ENCODE peak calls at places on chromosomes 1 and 21, in ten cellular contexts. One of them, this sample, is unnamed.

GRCh38 chr21:38170705-38171682 is 85.8 kb upstream of the KCNJ15 start:
- DNase-seq in A549: peak; percentile 33
- DNase-seq in adrenal gland: peak; percentile 36
- DNase-seq in GM23338: peak; percentile 16
- DNase-seq in right atrium auricular region: no peak
- DNase-seq in esophagus muscularis mucosa: no peak
- DNase-seq in pancreas: no peak
- DNase-seq in mucosa of descending colon: no peak
- DNase-seq in left ventricle myocardium inferior: no peak
- DNase-seq in uterus: no peak
- DNase-seq in this sample: no peak

GRCh38 chr1:6414881-6415280 is 4.8 kb downstream of the HES2 start:
- DNase-seq in uterus: no peak
- DNase-seq in A549: no peak
- DNase-seq in left ventricle myocardium inferior: no peak
- DNase-seq in esophagus muscularis mucosa: no peak
- DNase-seq in pancreas: no peak
- DNase-seq in adrenal gland: no peak
- DNase-seq in GM23338: no peak
- DNase-seq in right atrium auricular region: no peak
- DNase-seq in mucosa of descending colon: no peak
- DNase-seq in this sample: no peak

GRCh38 chr1:164617607-164618564 is 58.9 kb downstream of the PBX1 start:
- DNase-seq in esophagus muscularis mucosa: no peak
- DNase-seq in uterus: no peak
- DNase-seq in mucosa of descending colon: peak; percentile 72
- DNase-seq in pancreas: no peak
- DNase-seq in left ventricle myocardium inferior: no peak
- DNase-seq in A549: peak; percentile 51
- DNase-seq in right atrium auricular region: no peak
- DNase-seq in adrenal gland: no peak
- DNase-seq in GM23338: peak; percentile 84
- DNase-seq in this sample: no peak

GRCh38 chr1:179141592-179142244 is 59.8 kb downstream of the TOR3A start:
- DNase-seq in left ventricle myocardium inferior: no peak
- DNase-seq in esophagus muscularis mucosa: no peak
- DNase-seq in uterus: no peak
- DNase-seq in GM23338: no peak
- DNase-seq in mucosa of descending colon: no peak
- DNase-seq in pancreas: no peak
- DNase-seq in A549: peak; percentile 26
- DNase-seq in right atrium auricular region: no peak
- DNase-seq in adrenal gland: no peak
- DNase-seq in this sample: no peak

GRCh38 chr1:89821322-89822108 is 683 bp downstream of the LRRC8D start:
- DNase-seq in mucosa of descending colon: peak; percentile 73
- DNase-seq in uterus: no peak
- DNase-seq in right atrium auricular region: no peak
- DNase-seq in GM23338: peak; percentile 84
- DNase-seq in adrenal gland: peak; percentile 38
- DNase-seq in esophagus muscularis mucosa: no peak
- DNase-seq in left ventricle myocardium inferior: peak; percentile 51
- DNase-seq in A549: peak; percentile 49
- DNase-seq in pancreas: peak; percentile 49
- DNase-seq in this sample: peak; percentile 23

GRCh38 chr21:29077651-29078090 is 4.2 kb upstream of the CCT8 start:
- DNase-seq in right atrium auricular region: no peak
- DNase-seq in mucosa of descending colon: peak; percentile 31
- DNase-seq in pancreas: no peak
- DNase-seq in adrenal gland: peak; percentile 41
- DNase-seq in esophagus muscularis mucosa: no peak
- DNase-seq in A549: peak; percentile 65
- DNase-seq in uterus: no peak
- DNase-seq in left ventricle myocardium inferior: no peak
- DNase-seq in GM23338: peak; percentile 54
- DNase-seq in this sample: no peak

GRCh38 chr1:156600733-156601121 is 552 bp downstream of the GPATCH4 start:
- DNase-seq in GM23338: peak; percentile 19
- DNase-seq in mucosa of descending colon: no peak
- DNase-seq in adrenal gland: no peak
- DNase-seq in right atrium auricular region: no peak
- DNase-seq in left ventricle myocardium inferior: no peak
- DNase-seq in pancreas: no peak
- DNase-seq in esophagus muscularis mucosa: no peak
- DNase-seq in uterus: no peak
- DNase-seq in A549: no peak
- DNase-seq in this sample: no peak

GRCh38 chr1:210709694-210710093 is 381.0 kb downstream of the HHAT start:
- DNase-seq in left ventricle myocardium inferior: no peak
- DNase-seq in esophagus muscularis mucosa: no peak
- DNase-seq in pancreas: no peak
- DNase-seq in mucosa of descending colon: no peak
- DNase-seq in adrenal gland: no peak
- DNase-seq in right atrium auricular region: no peak
- DNase-seq in uterus: no peak
- DNase-seq in GM23338: no peak
- DNase-seq in A549: no peak
- DNase-seq in this sample: no peak

GRCh38 chr1:40766560-40766959 is 17.0 kb upstream of the KCNQ4 start:
- DNase-seq in left ventricle myocardium inferior: no peak
- DNase-seq in esophagus muscularis mucosa: no peak
- DNase-seq in adrenal gland: no peak
- DNase-seq in GM23338: no peak
- DNase-seq in A549: no peak
- DNase-seq in mucosa of descending colon: no peak
- DNase-seq in pancreas: no peak
- DNase-seq in right atrium auricular region: no peak
- DNase-seq in uterus: no peak
- DNase-seq in this sample: no peak

GRCh38 chr1:220843481-220844011 is 35.7 kb upstream of the HLX start:
- DNase-seq in pancreas: no peak
- DNase-seq in A549: no peak
- DNase-seq in mucosa of descending colon: peak; percentile 30
- DNase-seq in right atrium auricular region: peak; percentile 82
- DNase-seq in uterus: peak; percentile 51
- DNase-seq in esophagus muscularis mucosa: no peak
- DNase-seq in left ventricle myocardium inferior: peak; percentile 32
- DNase-seq in GM23338: no peak
- DNase-seq in adrenal gland: peak; percentile 26
- DNase-seq in this sample: peak; percentile 36

GRCh38 chr21:45983981-45984551 is 2.5 kb downstream of the COL6A1 start:
- DNase-seq in left ventricle myocardium inferior: peak; percentile 68
- DNase-seq in pancreas: no peak
- DNase-seq in adrenal gland: no peak
- DNase-seq in esophagus muscularis mucosa: no peak
- DNase-seq in right atrium auricular region: peak; percentile 83
- DNase-seq in uterus: peak; percentile 61
- DNase-seq in GM23338: no peak
- DNase-seq in mucosa of descending colon: peak; percentile 26
- DNase-seq in A549: no peak
- DNase-seq in this sample: peak; percentile 61

GRCh38 chr1:229884765-229885164 is 182.3 kb upstream of the GALNT2 start:
- DNase-seq in mucosa of descending colon: no peak
- DNase-seq in GM23338: no peak
- DNase-seq in adrenal gland: no peak
- DNase-seq in left ventricle myocardium inferior: no peak
- DNase-seq in pancreas: peak; percentile 90
- DNase-seq in esophagus muscularis mucosa: peak; percentile 74
- DNase-seq in uterus: no peak
- DNase-seq in A549: no peak
- DNase-seq in right atrium auricular region: peak; percentile 58
- DNase-seq in this sample: no peak

GRCh38 chr1:241408170-241408569 is 51.2 kb upstream of the RGS7 start:
- DNase-seq in mucosa of descending colon: no peak
- DNase-seq in pancreas: no peak
- DNase-seq in GM23338: peak; percentile 23
- DNase-seq in left ventricle myocardium inferior: no peak
- DNase-seq in A549: no peak
- DNase-seq in right atrium auricular region: no peak
- DNase-seq in uterus: no peak
- DNase-seq in adrenal gland: no peak
- DNase-seq in esophagus muscularis mucosa: no peak
- DNase-seq in this sample: no peak

GRCh38 chr1:44619261-44619900 is 54.9 kb downstream of the TMEM53 start:
- DNase-seq in GM23338: no peak
- DNase-seq in pancreas: no peak
- DNase-seq in mucosa of descending colon: no peak
- DNase-seq in esophagus muscularis mucosa: no peak
- DNase-seq in uterus: peak; percentile 78
- DNase-seq in A549: no peak
- DNase-seq in left ventricle myocardium inferior: no peak
- DNase-seq in right atrium auricular region: no peak
- DNase-seq in adrenal gland: no peak
- DNase-seq in this sample: no peak

GRCh38 chr1:234611153-234611798 is 1.3 kb upstream of the IRF2BP2 start:
- DNase-seq in A549: peak; percentile 92
- DNase-seq in left ventricle myocardium inferior: no peak
- DNase-seq in GM23338: peak; percentile 92
- DNase-seq in mucosa of descending colon: peak; percentile 87
- DNase-seq in pancreas: no peak
- DNase-seq in adrenal gland: no peak
- DNase-seq in uterus: peak; percentile 63
- DNase-seq in esophagus muscularis mucosa: no peak
- DNase-seq in right atrium auricular region: no peak
- DNase-seq in this sample: peak; percentile 63

GRCh38 chr1:117622726-117623125 is 16.9 kb downstream of the TENT5C start:
- DNase-seq in left ventricle myocardium inferior: no peak
- DNase-seq in uterus: no peak
- DNase-seq in right atrium auricular region: no peak
- DNase-seq in pancreas: no peak
- DNase-seq in esophagus muscularis mucosa: no peak
- DNase-seq in adrenal gland: no peak
- DNase-seq in GM23338: no peak
- DNase-seq in mucosa of descending colon: no peak
- DNase-seq in A549: no peak
- DNase-seq in this sample: no peak

GRCh38 chr1:117623141-117623540 is 17.3 kb downstream of the TENT5C start:
- DNase-seq in left ventricle myocardium inferior: no peak
- DNase-seq in right atrium auricular region: no peak
- DNase-seq in uterus: no peak
- DNase-seq in pancreas: no peak
- DNase-seq in GM23338: no peak
- DNase-seq in adrenal gland: no peak
- DNase-seq in A549: no peak
- DNase-seq in esophagus muscularis mucosa: no peak
- DNase-seq in mucosa of descending colon: no peak
- DNase-seq in this sample: no peak

GRCh38 chr1:117621316-117621715 is 15.5 kb downstream of the TENT5C start:
- DNase-seq in pancreas: no peak
- DNase-seq in GM23338: no peak
- DNase-seq in esophagus muscularis mucosa: no peak
- DNase-seq in A549: no peak
- DNase-seq in adrenal gland: no peak
- DNase-seq in uterus: no peak
- DNase-seq in left ventricle myocardium inferior: no peak
- DNase-seq in right atrium auricular region: no peak
- DNase-seq in mucosa of descending colon: no peak
- DNase-seq in this sample: no peak

GRCh38 chr1:117618450-117619122 is 12.7 kb downstream of the TENT5C start:
- DNase-seq in uterus: no peak
- DNase-seq in GM23338: no peak
- DNase-seq in mucosa of descending colon: no peak
- DNase-seq in right atrium auricular region: no peak
- DNase-seq in left ventricle myocardium inferior: no peak
- DNase-seq in pancreas: no peak
- DNase-seq in esophagus muscularis mucosa: no peak
- DNase-seq in A549: no peak
- DNase-seq in adrenal gland: no peak
- DNase-seq in this sample: no peak

DNA sequence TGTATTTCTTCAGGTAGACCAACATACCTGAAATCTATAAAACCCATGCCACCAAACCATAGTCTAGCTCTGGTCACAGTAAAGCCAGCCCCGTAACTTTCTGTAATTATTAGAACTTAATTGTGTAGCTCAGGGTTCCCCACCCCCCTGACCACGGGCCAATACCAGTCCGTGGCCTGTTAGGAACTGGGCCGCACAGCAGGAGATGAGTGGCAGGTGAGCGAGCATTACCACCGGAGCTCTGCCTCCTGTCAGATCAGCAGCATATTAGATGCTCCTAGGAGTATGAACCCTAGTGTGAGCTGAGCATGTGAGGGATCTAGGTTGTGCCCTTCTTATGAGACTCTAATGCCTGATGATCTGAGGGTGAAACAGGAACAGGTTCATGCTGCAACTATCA is 14.6 kb downstream of the TENT5C start:
- DNase-seq in uterus: no peak
- DNase-seq in pancreas: no peak
- DNase-seq in mucosa of descending colon: no peak
- DNase-seq in A549: no peak
- DNase-seq in left ventricle myocardium inferior: no peak
- DNase-seq in esophagus muscularis mucosa: no peak
- DNase-seq in right atrium auricular region: no peak
- DNase-seq in adrenal gland: no peak
- DNase-seq in GM23338: no peak
- DNase-seq in this sample: no peak
- TF ChIP-seq CTCF in uterus: no peak
- TF ChIP-seq CTCF in pancreas: no peak
- TF ChIP-seq CTCF in mucosa of descending colon: no peak
- TF ChIP-seq CTCF in A549: no peak
- TF ChIP-seq CTCF in left ventricle myocardium inferior: no peak
- TF ChIP-seq CTCF in esophagus muscularis mucosa: no peak
- TF ChIP-seq CTCF in right atrium auricular region: no peak
- TF ChIP-seq CTCF in adrenal gland: no peak
- TF ChIP-seq CTCF in GM23338: no peak
- TF ChIP-seq CTCF in this sample: no peak

GRCh38 chr1:160862151-160863061 is at the start of gene CD244:
- DNase-seq in adrenal gland: peak; percentile 23
- DNase-seq in GM23338: no peak
- DNase-seq in uterus: no peak
- DNase-seq in left ventricle myocardium inferior: peak; percentile 20
- DNase-seq in esophagus muscularis mucosa: peak; percentile 87
- DNase-seq in pancreas: no peak
- DNase-seq in right atrium auricular region: no peak
- DNase-seq in A549: no peak
- DNase-seq in mucosa of descending colon: peak; percentile 45
- DNase-seq in this sample: no peak
- H3K4me3 ChIP-seq in adrenal gland: no peak within 1 kb of the TSS
- H3K4me3 ChIP-seq in GM23338: no peak within 1 kb of the TSS
- H3K4me3 ChIP-seq in uterus: no peak within 1 kb of the TSS
- H3K4me3 ChIP-seq in left ventricle myocardium inferior: no peak within 1 kb of the TSS
- H3K4me3 ChIP-seq in esophagus muscularis mucosa: no peak within 1 kb of the TSS
- H3K4me3 ChIP-seq in pancreas: no peak within 1 kb of the TSS
- H3K4me3 ChIP-seq in right atrium auricular region: no peak within 1 kb of the TSS
- H3K4me3 ChIP-seq in A549: no peak within 1 kb of the TSS
- H3K4me3 ChIP-seq in mucosa of descending colon: no peak within 1 kb of the TSS
- H3K4me3 ChIP-seq in this sample: no peak within 1 kb of the TSS

GRCh38 chr1:110648405-110648804 is 26.3 kb downstream of the KCNA3 start:
- DNase-seq in pancreas: no peak
- DNase-seq in right atrium auricular region: no peak
- DNase-seq in adrenal gland: no peak
- DNase-seq in A549: no peak
- DNase-seq in uterus: no peak
- DNase-seq in left ventricle myocardium inferior: no peak
- DNase-seq in mucosa of descending colon: no peak
- DNase-seq in GM23338: no peak
- DNase-seq in esophagus muscularis mucosa: no peak
- DNase-seq in this sample: no peak
- H3K4me1 ChIP-seq in pancreas: peaks cover 10% of the 10 kb centered on the region
- H3K4me1 ChIP-seq in right atrium auricular region: no peaks in the 10 kb centered on the region
- H3K4me1 ChIP-seq in adrenal gland: no peaks in the 10 kb centered on the region
- H3K4me1 ChIP-seq in A549: no peaks in the 10 kb centered on the region
- H3K4me1 ChIP-seq in uterus: no peaks in the 10 kb centered on the region
- H3K4me1 ChIP-seq in left ventricle myocardium inferior: peaks cover 16% of the 10 kb centered on the region
- H3K4me1 ChIP-seq in mucosa of descending colon: no peaks in the 10 kb centered on the region
- H3K4me1 ChIP-seq in GM23338: no peaks in the 10 kb centered on the region
- H3K4me1 ChIP-seq in esophagus muscularis mucosa: no peaks in the 10 kb centered on the region
- H3K4me1 ChIP-seq in this sample: peaks cover 36% of the 10 kb centered on the region

GRCh38 chr1:223304931-223305330 is 59.0 kb downstream of the SUSD4 start:
- DNase-seq in right atrium auricular region: no peak
- DNase-seq in adrenal gland: no peak
- DNase-seq in uterus: no peak
- DNase-seq in pancreas: no peak
- DNase-seq in esophagus muscularis mucosa: no peak
- DNase-seq in left ventricle myocardium inferior: no peak
- DNase-seq in GM23338: no peak
- DNase-seq in mucosa of descending colon: no peak
- DNase-seq in A549: no peak
- DNase-seq in this sample: no peak
- TF ChIP-seq CTCF in right atrium auricular region: no peak
- TF ChIP-seq CTCF in adrenal gland: no peak
- TF ChIP-seq CTCF in uterus: no peak
- TF ChIP-seq CTCF in pancreas: no peak
- TF ChIP-seq CTCF in esophagus muscularis mucosa: no peak
- TF ChIP-seq CTCF in left ventricle myocardium inferior: no peak
- TF ChIP-seq CTCF in GM23338: no peak
- TF ChIP-seq CTCF in mucosa of descending colon: no peak
- TF ChIP-seq CTCF in A549: no peak
- TF ChIP-seq CTCF in this sample: no peak

This sample was measured in heart right ventricle.